ENCODE peak calls at places on chromosomes 1 and 21, in four cellular contexts. R is C1 segment of cervical spinal cord, L is Kasumi-1, P is NCI-H774. X is an unnamed sample.

GRCh38 chr1:99738858-99739465 is 27.5 kb downstream of the FRRS1 start:
- DNase-seq in R (no peak), L (no peak), P (no peak), X (no peak)

GRCh38 chr21:41170442-41170841 is 2.5 kb downstream of the BACE2 start:
- DNase-seq in R (no peak), L (peak), P (no peak), X (no peak)

GRCh38 chr1:46596846-46597245 is 7.2 kb downstream of the MKNK1 start:
- DNase-seq in R (no peak), L (no peak), P (no peak), X (no peak)

GRCh38 chr1:100362821-100363466 is 10.6 kb downstream of the CDC14A start:
- DNase-seq in R (no peak), L (no peak), P (no peak), X (no peak)

GRCh38 chr1:203643213-203644045 is 16.8 kb downstream of the ATP2B4 start:
- DNase-seq in R (no peak), L (no peak), P (no peak), X (no peak)

GRCh38 chr1:196361112-196361714 is 247.0 kb downstream of the KCNT2 start:
- DNase-seq in R (no peak), L (no peak), P (no peak), X (no peak)

GRCh38 chr1:211329764-211330201 is 3.1 kb downstream of the TRAF5 start:
- DNase-seq in R (no peak), L (no peak), P (no peak), X (no peak)

GRCh38 chr1:223665592-223666312 is at the start of gene CAPN8:
- DNase-seq in R (no peak), L (no peak), P (no peak), X (no peak)

GRCh38 chr21:42073140-42074099 is 2.3 kb downstream of the UMODL1 start:
- DNase-seq in R (no peak), L (no peak), P (no peak), X (no peak)

GRCh38 chr1:203628185-203628996 is 1.8 kb downstream of the ATP2B4 start:
- DNase-seq in R (no peak), L (no peak), P (no peak), X (no peak)

GRCh38 chr1:214044438-214045214 is 56.9 kb downstream of the PROX1 start:
- DNase-seq in R (no peak), L (no peak), P (peak), X (peak)

GRCh38 chr1:203265541-203265940 is 36.1 kb upstream of the CHIT1 start:
- DNase-seq in R (no peak), L (no peak), P (no peak), X (no peak)

GRCh38 chr1:213162338-213162737 is 111.3 kb downstream of the RPS6KC1 start:
- DNase-seq in R (no peak), L (no peak), P (no peak), X (no peak)

GRCh38 chr1:107842241-107842640 is 122.7 kb downstream of the VAV3 start:
- DNase-seq in R (no peak), L (no peak), P (no peak), X (no peak)

GRCh38 chr1:29697391-29697780 is 461.1 kb downstream of the PTPRU start:
- DNase-seq in R (no peak), L (no peak), P (no peak), X (no peak)

GRCh38 chr1:205950280-205950679 is 7.0 kb upstream of the SLC26A9 start:
- DNase-seq in R (no peak), L (no peak), P (no peak), X (no peak)